ENCODE peak calls at places on chromosomes 12 and 14, in nine cellular contexts. R is fibroblast of mammary gland; V is ovary; U is HL-60; P is endothelial cell; C is CD8-positive, alpha-beta T cell; J is PC-3; Q is body of pancreas; G is GM23338. M is an unnamed sample.
A peak's percentile ranks its signal among the peaks of the same experiment; 100 is the strongest.

GRCh38 chr12:9662488-9662887 is 7.0 kb upstream of the CLEC2D start:
- DNase-seq in R (no peak), V (no peak), U (no peak), P (no peak), C (no peak), J (no peak), Q (no peak), G (no peak), M (no peak)

GRCh38 chr14:105537580-105538474 is 11.4 kb downstream of the TMEM121 start:
- DNase-seq in R (no peak), V (peak; percentile 69), U (peak; percentile 32), P (peak; percentile 75), C (peak; percentile 72), J (peak; percentile 55), Q (peak; percentile 55), G (peak; percentile 51), M (peak; percentile 58)

GRCh38 chr14:94465042-94465441 is 11.0 kb downstream of the SERPINA9 start:
- DNase-seq in R (no peak), V (no peak), U (no peak), P (no peak), C (no peak), J (no peak), Q (no peak), G (no peak), M (no peak)

GRCh38 chr14:76829650-76830421 is 3.6 kb downstream of the LRRC74A start:
- DNase-seq in R (no peak), V (no peak), U (no peak), P (peak; percentile 19), C (no peak), J (no peak), Q (peak; percentile 95), G (no peak), M (no peak)

GRCh38 chr12:109727746-109728726 is 14.4 kb downstream of the FAM222A start:
- DNase-seq in R (no peak), V (peak; percentile 17), U (no peak), P (no peak), C (no peak), J (no peak), Q (no peak), G (no peak), M (no peak)

GRCh38 chr12:56013482-56013881 is 7.4 kb upstream of the IKZF4 start:
- DNase-seq in R (no peak), V (no peak), U (peak; percentile 17), P (no peak), C (no peak), J (no peak), Q (no peak), G (no peak), M (no peak)

GRCh38 chr12:59792647-59793046 is 196.8 kb downstream of the SLC16A7 start:
- DNase-seq in R (no peak), V (no peak), U (no peak), P (no peak), C (no peak), J (no peak), Q (no peak), G (no peak), M (no peak)

GRCh38 chr12:120346031-120346430 is 18.5 kb upstream of the PLA2G1B start:
- DNase-seq in R (no peak), V (no peak), U (no peak), P (no peak), C (no peak), J (no peak), Q (no peak), G (no peak), M (no peak)

GRCh38 chr14:47278233-47278842 is 397.1 kb downstream of the MDGA2 start:
- DNase-seq in R (peak; percentile 40), V (no peak), U (peak; percentile 49), P (peak; percentile 72), C (no peak), J (peak; percentile 70), Q (peak; percentile 15), G (peak; percentile 80), M (peak; percentile 28)

GRCh38 chr14:105192866-105193731 is 12.0 kb upstream of the NUDT14 start:
- DNase-seq in R (no peak), V (no peak), U (no peak), P (peak; percentile 60), C (peak; percentile 40), J (no peak), Q (no peak), G (no peak), M (no peak)

GRCh38 chr12:120115692-120116442 is 686 bp downstream of the RAB35 start:
- DNase-seq in R (peak; percentile 46), V (peak; percentile 62), U (peak; percentile 38), P (peak; percentile 33), C (no peak), J (peak; percentile 36), Q (peak; percentile 54), G (peak; percentile 69), M (no peak)

GRCh38 chr14:79101388-79101787 is 931.2 kb downstream of the NRXN3 start:
- DNase-seq in R (no peak), V (no peak), U (no peak), P (no peak), C (no peak), J (no peak), Q (no peak), G (no peak), M (no peak)

GRCh38 chr14:104518659-104519350 is 60.8 kb upstream of the C14orf180 start:
- DNase-seq in R (no peak), V (no peak), U (no peak), P (no peak), C (no peak), J (no peak), Q (no peak), G (no peak), M (no peak)

GRCh38 chr14:70573050-70573449 is 27.4 kb downstream of the MED6 start:
- DNase-seq in R (no peak), V (no peak), U (no peak), P (no peak), C (no peak), J (no peak), Q (no peak), G (no peak), M (no peak)

GRCh38 chr14:68716698-68717097 is 76.2 kb downstream of the ZFP36L1 start:
- DNase-seq in R (no peak), V (no peak), U (no peak), P (no peak), C (no peak), J (no peak), Q (peak; percentile 52), G (peak; percentile 24), M (no peak)

GRCh38 chr12:67161322-67161918 is 107.7 kb upstream of the CAND1 start:
- DNase-seq in R (peak; percentile 53), V (no peak), U (peak; percentile 8), P (peak; percentile 40), C (peak; percentile 28), J (peak; percentile 68), Q (peak; percentile 54), G (peak; percentile 76), M (no peak)

GRCh38 chr12:32546272-32546671 is 132.8 kb upstream of the DNM1L start:
- DNase-seq in R (no peak), V (no peak), U (no peak), P (no peak), C (no peak), J (no peak), Q (no peak), G (no peak), M (no peak)
- TF ChIP-seq CTCF in R (no peak), V (no peak), U (no peak), P (no peak), C (no peak), J (no peak), Q (no peak), G (no peak), M (no peak)

GRCh38 chr12:46678441-46678840 is 147.4 kb downstream of the SLC38A4 start:
- DNase-seq in R (no peak), V (no peak), U (no peak), P (no peak), C (no peak), J (peak; percentile 17), Q (no peak), G (no peak), M (no peak)

GRCh38 chr12:46676797-46677520 is 148.8 kb downstream of the SLC38A4 start:
- DNase-seq in R (no peak), V (no peak), U (no peak), P (no peak), C (no peak), J (no peak), Q (no peak), G (no peak), M (no peak)

GRCh38 chr12:46676396-46676795 is 149.4 kb downstream of the SLC38A4 start:
- DNase-seq in R (no peak), V (no peak), U (no peak), P (no peak), C (no peak), J (peak; percentile 59), Q (no peak), G (no peak), M (no peak)

GRCh38 chr12:46679754-46680153 is 146.0 kb downstream of the SLC38A4 start:
- DNase-seq in R (no peak), V (no peak), U (no peak), P (no peak), C (no peak), J (no peak), Q (no peak), G (no peak), M (no peak)

DNA sequence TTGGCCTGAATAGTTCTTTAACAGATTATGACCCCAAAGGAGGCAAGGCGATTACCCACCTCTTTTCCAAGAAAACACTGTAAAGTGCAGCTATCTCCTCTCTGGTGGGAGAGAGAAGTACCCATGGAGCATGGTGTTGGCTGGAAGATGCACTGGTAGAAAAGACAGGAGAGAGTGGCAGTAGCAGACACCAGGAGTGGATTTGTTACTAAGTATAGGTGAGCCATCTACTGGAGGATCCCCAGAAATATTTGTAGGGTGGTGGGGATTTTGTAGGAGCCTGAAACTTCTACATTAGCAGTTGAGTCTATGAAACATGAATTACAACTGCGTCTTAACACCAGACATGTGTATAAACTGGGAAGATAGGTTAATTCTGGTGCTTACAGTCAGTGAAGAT is 148.0 kb downstream of the SLC38A4 start:
- DNase-seq in R (peak; percentile 53), V (no peak), U (peak; percentile 20), P (no peak), C (no peak), J (peak; percentile 68), Q (no peak), G (peak; percentile 56), M (no peak)
- TF ChIP-seq CTCF in R (peak; percentile 38), V (no peak), U (no peak), P (no peak), C (no peak), J (peak; percentile 66), Q (no peak), G (peak; percentile 49), M (no peak)

DNA sequence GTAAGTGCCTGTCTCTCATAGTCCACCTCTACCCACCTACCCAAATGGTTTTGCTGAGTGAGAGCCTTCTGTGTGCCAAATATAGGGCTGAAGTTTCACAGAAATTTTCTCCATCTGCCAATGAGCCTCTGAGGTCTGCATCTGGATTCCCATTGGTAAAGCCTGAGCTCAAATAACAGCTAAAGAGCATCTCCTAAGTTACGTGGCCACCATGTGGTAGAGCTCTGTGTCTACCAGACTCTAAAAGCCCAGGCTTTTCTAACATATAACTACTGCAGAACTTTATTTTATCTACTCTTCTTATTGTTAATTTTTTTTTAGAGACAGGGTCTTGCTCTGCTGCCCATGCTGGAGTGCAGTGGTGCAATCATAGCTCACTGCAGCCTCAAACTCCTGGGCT is 16.0 kb downstream of the AMDHD1 start:
- DNase-seq in R (peak; percentile 19), V (no peak), U (no peak), P (no peak), C (no peak), J (peak; percentile 49), Q (no peak), G (peak; percentile 63), M (no peak)
- TF ChIP-seq CTCF in R (no peak), V (no peak), U (no peak), P (no peak), C (no peak), J (peak; percentile 50), Q (no peak), G (peak; percentile 51), M (no peak)

GRCh38 chr12:48937170-48937569 is 11.9 kb upstream of the FKBP11 start:
- DNase-seq in R (no peak), V (no peak), U (no peak), P (peak; percentile 12), C (no peak), J (no peak), Q (no peak), G (peak; percentile 74), M (no peak)
- TF ChIP-seq CTCF in R (no peak), V (no peak), U (no peak), P (no peak), C (no peak), J (peak; percentile 45), Q (no peak), G (peak; percentile 55), M (no peak)